ENCODE peak calls at places on chromosomes 1 and 21, in four cellular contexts. W is IMR-90, O is A549, F is heart left ventricle. Z is an unnamed sample.

GRCh38 chr1:27528701-27529637 is 39.0 kb upstream of the WASF2 start:
- ATAC-seq in W (peak; percentile 31), F (peak; percentile 49), O (peak; percentile 25), Z (peak; percentile 78)

GRCh38 chr1:5992814-5993552 is 758 bp upstream of the NPHP4 start:
- ATAC-seq in F (no peak), W (peak; percentile 8), O (peak; percentile 49), Z (peak; percentile 7)

GRCh38 chr1:185154912-185155513 is 1.7 kb downstream of the TRMT1L start:
- ATAC-seq in F (no peak), W (no peak), O (no peak), Z (no peak)

GRCh38 chr1:36458910-36459309 is 5.3 kb downstream of the MRPS15 start:
- ATAC-seq in W (no peak), F (no peak), O (no peak), Z (no peak)

GRCh38 chr21:35075546-35075945 is 26.4 kb upstream of the RUNX1 start:
- ATAC-seq in O (peak; percentile 52), W (peak; percentile 57), F (peak; percentile 45), Z (no peak)

GRCh38 chr21:29208044-29208665 is 77.7 kb downstream of the MAP3K7CL start:
- ATAC-seq in F (no peak), W (peak; percentile 53), O (no peak), Z (no peak)

GRCh38 chr1:169753549-169753948 is 19.7 kb upstream of the SELE start:
- ATAC-seq in O (no peak), F (no peak), W (no peak), Z (no peak)

GRCh38 chr1:193183019-193183643 is 3.3 kb downstream of the B3GALT2 start:
- ATAC-seq in F (peak; percentile 45), O (peak; percentile 67), W (peak; percentile 74), Z (no peak)

GRCh38 chr1:30888391-30888790 is 20.2 kb downstream of the SDC3 start:
- ATAC-seq in F (peak; percentile 92), W (peak; percentile 92), O (peak; percentile 68), Z (peak; percentile 91)

GRCh38 chr21:34614443-34614692 is 545 bp downstream of the RCAN1 start:
- ATAC-seq in W (no peak), F (no peak), O (no peak), Z (no peak)

GRCh38 chr1:159040893-159041724 is 31.4 kb downstream of the IFI16 start:
- ATAC-seq in F (no peak), W (peak; percentile 26), O (no peak), Z (no peak)

GRCh38 chr1:240797050-240797449 is 185.1 kb upstream of the GREM2 start:
- ATAC-seq in O (peak; percentile 67), W (no peak), F (no peak), Z (no peak)

GRCh38 chr21:29436143-29436542 is 137.4 kb downstream of the BACH1 start:
- ATAC-seq in O (no peak), F (peak; percentile 82), W (no peak), Z (no peak)

GRCh38 chr21:41090981-41091380 is 77.0 kb upstream of the BACE2 start:
- ATAC-seq in F (no peak), W (no peak), O (no peak), Z (no peak)

GRCh38 chr1:169550294-169550693 is 36.0 kb downstream of the F5 start:
- ATAC-seq in F (peak; percentile 57), O (peak; percentile 88), W (peak; percentile 72), Z (peak; percentile 28)

GRCh38 chr1:162080472-162081015 is 11.1 kb downstream of the NOS1AP start:
- ATAC-seq in O (no peak), F (no peak), W (no peak), Z (no peak)

GRCh38 chr1:81703352-81703735 is 97.4 kb upstream of the ADGRL2 start:
- ATAC-seq in F (no peak), O (peak; percentile 80), W (peak; percentile 66), Z (no peak)

GRCh38 chr1:41830711-41831110 is 88.0 kb downstream of the HIVEP3 start:
- ATAC-seq in O (no peak), F (no peak), W (no peak), Z (peak; percentile 39)

GRCh38 chr1:44830900-44831304 is 12.2 kb downstream of the PTCH2 start:
- ATAC-seq in F (no peak), O (no peak), W (no peak), Z (no peak)

GRCh38 chr1:42955311-42956063 is 3.2 kb downstream of the SLC2A1 start:
- ATAC-seq in F (no peak), O (no peak), W (no peak), Z (no peak)

GRCh38 chr1:21764615-21765423 is 18.1 kb downstream of the USP48 start:
- ATAC-seq in O (peak; percentile 89), F (peak; percentile 73), W (peak; percentile 92), Z (peak; percentile 88)

GRCh38 chr1:72282271-72282656 is at the start of gene NEGR1:
- ATAC-seq in W (peak; percentile 40), F (peak; percentile 51), O (peak; percentile 47), Z (peak; percentile 59)

GRCh38 chr1:207321790-207322530 is 482 bp downstream of the CD55 start:
- ATAC-seq in O (peak; percentile 57), W (peak; percentile 9), F (no peak), Z (peak; percentile 10)

GRCh38 chr1:167713330-167714081 is 8.3 kb upstream of the MPZL1 start:
- ATAC-seq in W (no peak), O (no peak), F (no peak), Z (no peak)

GRCh38 chr1:151277249-151277648 is 4.8 kb upstream of the ZNF687 start:
- ATAC-seq in O (no peak), W (no peak), F (no peak), Z (no peak)

GRCh38 chr1:46638921-46639320 is 22.3 kb upstream of the MOB3C start:
- ATAC-seq in W (no peak), O (peak; percentile 46), F (no peak), Z (no peak)

GRCh38 chr21:35048183-35048601 is 910 bp downstream of the RUNX1 start:
- ATAC-seq in F (no peak), W (no peak), O (peak; percentile 50), Z (no peak)

GRCh38 chr1:154154534-154155181 is at the start of gene NUP210L:
- ATAC-seq in W (peak; percentile 82), F (peak; percentile 94), O (peak; percentile 45), Z (peak; percentile 58)

GRCh38 chr1:230501242-230501641 is 75.1 kb upstream of the PGBD5 start:
- ATAC-seq in O (no peak), W (no peak), F (no peak), Z (no peak)

GRCh38 chr1:182392045-182393028 is 747 bp upstream of the GLUL start:
- ATAC-seq in O (peak; percentile 17), F (no peak), W (peak; percentile 8), Z (peak; percentile 36)

GRCh38 chr1:110726755-110727154 is 52.0 kb upstream of the KCNA3 start:
- ATAC-seq in F (no peak), O (no peak), W (no peak), Z (no peak)

GRCh38 chr1:111948209-111949131 is 41.0 kb downstream of the KCND3 start:
- ATAC-seq in O (no peak), F (peak; percentile 88), W (peak; percentile 29), Z (peak; percentile 77)

GRCh38 chr1:111943056-111943455 is 46.4 kb downstream of the KCND3 start:
- ATAC-seq in F (no peak), O (no peak), W (no peak), Z (no peak)

GRCh38 chr1:111938536-111938935 is 50.9 kb downstream of the KCND3 start:
- ATAC-seq in O (no peak), F (no peak), W (no peak), Z (no peak)

DNA sequence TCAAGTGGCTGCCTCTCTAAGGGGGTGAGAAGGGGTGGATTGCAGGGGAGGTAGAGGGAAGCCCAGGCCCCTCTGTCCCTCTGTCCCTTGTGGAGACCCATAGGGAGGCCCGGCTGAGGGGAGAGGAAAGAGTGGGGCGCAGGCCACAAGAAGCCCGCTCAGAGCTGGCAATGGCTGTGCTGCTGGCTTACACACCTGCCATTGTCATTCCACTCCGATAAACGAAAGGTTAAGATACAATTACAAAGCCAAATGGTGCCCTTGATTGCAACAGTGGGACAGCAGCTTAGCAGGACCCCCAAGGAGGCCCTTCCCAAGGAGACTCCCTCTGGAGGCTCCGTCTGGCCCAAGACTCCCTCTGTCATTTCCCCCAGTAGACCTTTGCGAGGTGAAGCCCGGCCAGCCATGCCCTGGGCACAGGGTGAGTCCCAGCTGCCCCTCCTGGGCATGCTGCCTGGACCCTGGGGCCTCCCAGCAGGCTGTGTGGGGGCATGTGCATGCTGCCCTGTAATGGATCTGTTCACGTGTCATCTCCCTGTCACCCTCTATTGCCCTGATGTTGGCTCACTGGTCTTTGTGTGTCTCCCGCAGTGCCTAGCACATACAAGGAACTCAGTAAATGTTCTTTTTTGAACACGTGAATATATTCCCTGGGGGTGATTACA is 45.2 kb downstream of the KCND3 start:
- ATAC-seq in O (no peak), F (peak; percentile 90), W (no peak), Z (no peak)
- H3K4me1 ChIP-seq in O (no peaks in the 10 kb centered on the region), F (peaks cover 26% of the 10 kb centered on the region), W (no peaks in the 10 kb centered on the region), Z (peaks cover 20% of the 10 kb centered on the region)

DNA sequence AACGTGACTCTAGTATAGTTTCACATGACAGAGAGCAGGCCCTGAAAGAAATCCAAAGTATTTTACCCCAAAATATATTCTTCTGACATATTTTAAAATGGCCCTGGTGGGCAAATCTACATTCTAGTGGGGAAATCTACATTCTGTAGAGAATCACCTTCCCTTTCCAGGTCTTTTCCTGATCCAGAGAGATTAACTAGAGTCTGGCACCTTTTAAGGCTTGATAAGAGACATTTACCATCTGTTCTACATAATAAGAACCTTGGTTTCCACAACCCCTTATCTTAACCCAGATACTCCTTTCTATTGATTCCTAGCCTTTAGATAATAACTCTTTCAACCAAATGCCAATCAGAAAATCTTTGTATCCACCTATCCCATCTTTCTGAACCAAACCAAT is 17.0 kb upstream of the L1TD1 start:
- ATAC-seq in F (no peak), O (no peak), W (no peak), Z (no peak)
- TF ChIP-seq POLR2A in F (no peak), O (no peak), W (no peak), Z (no peak)

GRCh38 chr1:8671313-8671917 is 146.0 kb downstream of the RERE start:
- ATAC-seq in F (peak; percentile 75), W (peak; percentile 38), O (peak; percentile 65), Z (peak; percentile 63)

GRCh38 chr1:8667869-8668595 is 149.4 kb downstream of the RERE start:
- ATAC-seq in W (peak; percentile 21), O (no peak), F (no peak), Z (no peak)

GRCh38 chr1:8669608-8670335 is 147.7 kb downstream of the RERE start:
- ATAC-seq in F (no peak), O (peak; percentile 11), W (no peak), Z (no peak)

GRCh38 chr1:8666394-8667167 is 150.9 kb downstream of the RERE start:
- ATAC-seq in F (peak; percentile 22), O (no peak), W (peak; percentile 3), Z (no peak)

GRCh38 chr1:8670371-8670818 is 147.0 kb downstream of the RERE start:
- ATAC-seq in W (peak; percentile 50), F (peak; percentile 37), O (peak; percentile 72), Z (peak; percentile 21)
- H3K4me1 ChIP-seq in W (peaks cover 27% of the 10 kb centered on the region), F (peaks cover 60% of the 10 kb centered on the region), O (peaks cover 96% of the 10 kb centered on the region), Z (peaks cover 39% of the 10 kb centered on the region)

DNA sequence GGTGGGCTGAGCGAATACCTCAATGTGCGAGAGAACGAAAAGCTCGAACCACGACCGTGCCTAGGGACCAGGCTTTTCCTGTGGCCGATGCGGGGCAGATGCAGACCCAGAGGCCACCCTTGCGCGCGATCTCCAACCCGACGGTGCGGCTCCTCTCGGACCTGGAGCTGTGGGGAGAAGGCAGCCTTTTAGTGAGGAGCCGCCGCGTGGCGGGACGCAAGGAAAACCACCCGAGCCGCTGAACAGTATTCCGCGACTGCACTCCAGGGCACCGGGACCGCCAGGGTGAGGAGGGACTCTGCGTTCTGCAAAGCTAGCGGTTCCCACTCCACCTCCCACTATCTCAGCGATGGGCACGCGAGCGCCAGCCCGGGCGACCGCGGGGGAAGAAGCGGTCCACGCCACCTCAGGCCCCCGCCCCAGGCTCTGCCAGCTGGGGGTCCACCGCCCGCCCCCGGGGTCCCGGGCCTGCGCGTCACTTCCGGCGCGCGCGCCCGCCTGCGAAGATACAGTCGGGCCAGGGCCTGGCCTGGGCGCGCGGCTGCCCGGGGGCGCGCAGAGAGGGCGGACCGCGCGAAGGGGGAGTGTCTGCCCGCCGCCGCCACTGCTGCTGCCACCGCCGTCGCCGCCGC is 66.5 kb upstream of the PRKACB start:
- ATAC-seq in O (peak; percentile 95), W (peak; percentile 94), F (peak; percentile 95), Z (peak; percentile 96)
- TF ChIP-seq POLR2A in O (peak; percentile 62), W (peak; percentile 81), F (no peak), Z (peak; percentile 67)